ENCODE peak calls at places on chromosome 7, in ten cellular contexts. E is A549, D is esophagus muscularis mucosa, S is suprapubic skin, G is stomach, N is ovary, Y is tibial nerve, T is upper lobe of left lung, C is H1, Z is sigmoid colon. V is an unnamed sample.
A peak's percentile ranks its signal among the peaks of the same experiment; 100 is the strongest.

GRCh38 chr7:759569-759968 is 32.5 kb upstream of the PRKAR1B start:
- DNase-seq in N (no peak), Z (no peak), T (no peak), S (no peak), E (no peak), C (no peak), D (no peak), Y (no peak), G (no peak), V (no peak)

GRCh38 chr7:46764100-46764941 is 817.6 kb downstream of the TNS3 start:
- DNase-seq in G (peak; percentile 44), E (peak; percentile 88), Z (peak; percentile 72), T (no peak), Y (no peak), C (no peak), N (no peak), D (no peak), S (no peak), V (no peak)

GRCh38 chr7:157799076-157799685 is 462.4 kb downstream of the DNAJB6 start:
- DNase-seq in N (no peak), Y (no peak), T (no peak), Z (no peak), C (no peak), D (no peak), S (no peak), E (no peak), G (no peak), V (no peak)

GRCh38 chr7:96410440-96410839 is 88.5 kb upstream of the SLC25A13 start:
- DNase-seq in S (no peak), C (no peak), N (no peak), T (no peak), D (no peak), E (no peak), Z (no peak), G (no peak), Y (no peak), V (no peak)

GRCh38 chr7:42012786-42013360 is 224.1 kb downstream of the GLI3 start:
- DNase-seq in C (no peak), Z (no peak), G (no peak), N (no peak), E (no peak), Y (no peak), S (no peak), T (no peak), D (no peak), V (no peak)

GRCh38 chr7:124324262-124324661 is 291.4 kb upstream of the TMEM229A start:
- DNase-seq in T (no peak), C (no peak), E (no peak), G (no peak), S (no peak), N (no peak), Y (no peak), Z (no peak), D (no peak), V (no peak)

GRCh38 chr7:2637505-2638223 is 5.9 kb downstream of the TTYH3 start:
- DNase-seq in C (no peak), G (no peak), D (no peak), Z (peak; percentile 89), E (no peak), N (no peak), T (peak; percentile 75), S (no peak), Y (peak; percentile 38), V (peak; percentile 67)

GRCh38 chr7:7290429-7291122 is 108.2 kb downstream of the C1GALT1 start:
- DNase-seq in T (no peak), E (no peak), N (no peak), C (no peak), D (no peak), G (no peak), Y (no peak), S (no peak), Z (no peak), V (no peak)

DNA sequence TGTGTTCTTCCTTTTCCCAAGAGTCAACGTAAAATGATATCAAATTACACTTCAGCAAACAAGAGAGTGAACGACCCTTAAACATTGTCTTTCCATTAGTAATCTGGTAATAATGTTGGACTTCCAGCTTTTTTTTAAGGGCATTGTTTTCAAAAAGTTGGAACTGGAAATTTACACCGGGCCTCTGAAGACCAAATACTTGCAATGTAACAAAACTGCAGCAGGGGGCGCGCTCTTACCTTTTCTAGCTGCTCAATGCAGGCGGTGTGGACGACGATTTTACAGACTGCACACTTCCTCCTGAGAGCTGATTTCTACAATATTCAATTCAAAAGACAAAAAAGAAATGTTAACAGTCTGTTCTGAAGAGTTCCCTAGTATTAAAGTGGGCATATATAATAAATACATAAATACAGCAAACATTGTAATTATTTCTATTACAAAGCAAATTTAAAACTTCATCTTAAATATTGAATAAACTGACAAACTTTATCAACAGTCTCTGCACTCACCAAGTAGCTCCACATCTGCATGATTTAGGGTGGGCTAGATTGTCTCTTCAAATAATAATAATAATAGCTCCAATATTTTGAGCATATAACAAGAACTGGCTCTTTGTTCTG is 190.4 kb downstream of the DGKI start:
- DNase-seq in D (no peak), G (peak; percentile 81), Y (peak; percentile 74), T (no peak), E (peak; percentile 69), Z (peak; percentile 89), C (peak; percentile 10), N (peak; percentile 32), S (peak; percentile 88), V (peak; percentile 79)
- TF ChIP-seq EP300 in D (no peak), G (no peak), Y (no peak), T (no peak), E (no peak), Z (no peak), C (no peak), N (no peak), S (no peak), V (no peak)

DNA sequence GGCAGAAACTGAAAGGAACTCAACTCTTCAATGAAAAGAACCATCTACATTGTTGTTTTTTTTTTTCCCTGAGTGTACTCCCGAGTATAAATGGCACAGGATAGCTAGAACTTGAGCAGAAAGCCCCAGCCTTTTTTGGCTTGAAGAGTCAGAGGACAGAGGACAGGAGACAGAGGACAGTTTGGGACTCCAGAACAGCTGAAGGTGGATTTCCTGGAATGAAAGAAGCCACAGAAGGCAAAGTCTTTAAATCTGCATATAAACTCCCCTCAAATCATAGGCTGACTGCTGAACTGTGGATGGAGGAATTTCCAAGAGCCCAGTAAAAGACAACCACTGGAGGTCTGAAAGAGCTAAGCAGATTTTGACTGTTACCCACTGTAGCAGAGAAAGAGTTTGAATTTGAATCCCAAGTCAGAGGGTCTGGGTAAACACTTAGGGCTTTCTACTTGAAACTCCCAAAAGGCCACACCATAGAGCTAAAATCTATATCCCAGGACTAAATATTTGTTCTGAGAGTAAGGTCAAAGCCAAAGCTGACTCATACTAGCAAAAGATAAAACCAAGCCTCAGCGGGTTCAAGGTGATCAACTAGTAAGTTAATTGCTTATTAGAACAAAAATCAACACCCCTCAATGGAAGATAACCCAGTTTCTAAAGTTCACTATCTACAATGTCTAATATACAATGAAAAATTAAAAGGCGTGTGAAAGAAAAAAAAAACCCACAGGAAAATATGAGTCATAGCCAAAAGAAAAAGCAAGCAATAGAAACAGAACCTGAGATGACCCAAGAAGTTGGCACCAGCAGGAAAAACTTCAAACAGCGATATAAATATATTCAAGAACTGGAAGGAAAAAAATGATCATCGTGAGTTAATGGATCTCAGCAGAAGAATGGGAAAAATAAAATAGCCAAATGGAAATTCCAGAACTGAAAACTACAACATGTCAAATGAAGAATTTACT is 1.8 kb upstream of the OPN1SW start:
- DNase-seq in G (no peak), E (no peak), D (no peak), N (no peak), S (no peak), C (no peak), Z (no peak), T (no peak), Y (no peak), V (no peak)
- TF ChIP-seq EP300 in G (no peak), E (no peak), D (no peak), N (no peak), S (no peak), C (no peak), Z (peak; percentile 34), T (no peak), Y (no peak), V (no peak)

GRCh38 chr7:112188257-112188656 is 17.9 kb downstream of the DOCK4 start:
- DNase-seq in E (no peak), S (no peak), Z (no peak), Y (no peak), D (no peak), T (no peak), N (no peak), C (no peak), G (no peak), V (no peak)

GRCh38 chr7:112190120-112190519 is 16.1 kb downstream of the DOCK4 start:
- DNase-seq in T (no peak), E (no peak), S (no peak), D (no peak), C (no peak), Y (no peak), N (no peak), G (no peak), Z (no peak), V (no peak)

GRCh38 chr7:112193915-112194502 is 12.2 kb downstream of the DOCK4 start:
- DNase-seq in S (no peak), C (no peak), E (no peak), N (no peak), Y (no peak), Z (no peak), D (no peak), G (no peak), T (no peak), V (no peak)

GRCh38 chr7:112195717-112196116 is 10.5 kb downstream of the DOCK4 start:
- DNase-seq in Z (no peak), G (no peak), C (no peak), E (no peak), N (no peak), S (no peak), Y (no peak), D (no peak), T (no peak), V (no peak)

DNA sequence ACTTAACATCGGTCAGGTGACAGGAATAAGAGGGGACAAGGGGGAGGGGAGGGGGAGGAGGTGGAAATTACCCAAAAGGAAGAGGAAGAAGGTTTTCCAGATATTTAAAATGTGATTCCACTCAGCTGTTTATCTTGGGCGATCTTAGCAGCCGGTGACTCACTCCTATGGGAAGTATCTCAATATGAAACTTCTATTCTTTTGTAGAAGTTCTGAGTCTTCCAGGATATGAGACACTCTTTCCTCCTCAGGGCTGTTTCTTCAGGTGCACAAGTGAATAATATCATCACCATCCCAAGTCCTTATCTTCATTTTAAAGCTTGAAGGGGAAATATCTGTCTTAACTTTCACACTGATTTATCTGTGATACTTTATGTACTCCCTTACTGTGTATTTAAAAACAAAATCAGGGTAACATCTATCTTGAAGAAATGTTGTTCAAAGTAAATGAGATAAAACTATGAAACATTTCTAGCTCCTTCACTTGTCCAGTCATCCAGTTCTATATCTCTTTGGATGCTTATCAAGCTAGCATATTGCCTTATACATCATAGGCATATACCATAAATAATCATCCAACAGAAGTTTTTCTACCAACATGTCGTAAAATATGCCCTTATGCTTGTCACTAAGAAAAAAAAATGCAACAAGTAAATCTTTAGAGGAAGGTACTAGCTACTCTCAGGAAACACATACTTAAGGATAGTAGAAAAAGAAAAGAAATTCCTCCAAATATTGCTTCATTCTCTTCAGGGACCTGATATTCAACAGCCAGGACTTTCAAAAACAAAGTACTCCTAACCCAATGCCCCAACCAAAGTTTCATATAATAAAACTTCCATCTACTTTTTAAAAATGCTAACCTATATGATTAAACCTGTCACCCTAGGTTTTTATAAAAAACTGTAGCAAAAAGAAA is 13.7 kb downstream of the DOCK4 start:
- DNase-seq in S (no peak), D (no peak), Z (no peak), T (no peak), C (no peak), N (no peak), E (peak; percentile 29), Y (no peak), G (no peak), V (no peak)
- TF ChIP-seq EP300 in S (no peak), D (no peak), Z (no peak), T (no peak), C (no peak), N (no peak), E (no peak), Y (peak; percentile 24), G (no peak), V (no peak)

GRCh38 chr7:51732951-51733350 is 416.3 kb upstream of the COBL start:
- DNase-seq in G (no peak), E (peak; percentile 1), T (no peak), S (no peak), D (no peak), Y (no peak), N (no peak), Z (no peak), C (no peak), V (no peak)
- TF ChIP-seq EP300 in G (no peak), E (no peak), T (no peak), S (no peak), D (no peak), Y (no peak), N (no peak), Z (no peak), C (no peak), V (no peak)